ENCODE peak calls at places on chromosomes 4 and X, in ten cellular contexts. One of them, this sample, is unnamed.
A peak's percentile ranks its signal among the peaks of the same experiment; 100 is the strongest.

GRCh38 chr4:37935026-37935425 is 25.2 kb upstream of the PTTG2 start:
- DNase-seq in A549: no peak
- DNase-seq in GM20000: no peak
- DNase-seq in AG04450: no peak
- DNase-seq in progenitor cell of endocrine pancreas: no peak
- DNase-seq in epithelial cell of esophagus: no peak
- DNase-seq in fibroblast of pulmonary artery: no peak
- DNase-seq in WERI-Rb-1: no peak
- DNase-seq in ovary: no peak
- DNase-seq in foreskin fibroblast: no peak
- DNase-seq in this sample: no peak

GRCh38 chr4:148065069-148065468 is 333.2 kb downstream of the ARHGAP10 start:
- DNase-seq in A549: no peak
- DNase-seq in GM20000: no peak
- DNase-seq in AG04450: peak; percentile 54
- DNase-seq in progenitor cell of endocrine pancreas: no peak
- DNase-seq in epithelial cell of esophagus: peak; percentile 25
- DNase-seq in fibroblast of pulmonary artery: peak; percentile 77
- DNase-seq in WERI-Rb-1: no peak
- DNase-seq in ovary: peak; percentile 47
- DNase-seq in foreskin fibroblast: peak; percentile 69
- DNase-seq in this sample: peak; percentile 39

GRCh38 chr4:39698424-39699009 is 581 bp downstream of the UBE2K start:
- DNase-seq in A549: no peak
- DNase-seq in GM20000: no peak
- DNase-seq in AG04450: no peak
- DNase-seq in progenitor cell of endocrine pancreas: peak; percentile 34
- DNase-seq in epithelial cell of esophagus: peak; percentile 47
- DNase-seq in fibroblast of pulmonary artery: no peak
- DNase-seq in WERI-Rb-1: peak; percentile 74
- DNase-seq in ovary: peak; percentile 48
- DNase-seq in foreskin fibroblast: no peak
- DNase-seq in this sample: no peak

GRCh38 chrX:87661761-87662160 is 144.2 kb downstream of the KLHL4 start:
- DNase-seq in A549: no peak
- DNase-seq in GM20000: no peak
- DNase-seq in AG04450: no peak
- DNase-seq in progenitor cell of endocrine pancreas: no peak
- DNase-seq in epithelial cell of esophagus: no peak
- DNase-seq in fibroblast of pulmonary artery: peak; percentile 11
- DNase-seq in WERI-Rb-1: no peak
- DNase-seq in ovary: no peak
- DNase-seq in foreskin fibroblast: no peak
- DNase-seq in this sample: no peak

GRCh38 chr4:85445058-85445639 is 29.8 kb upstream of the ARHGAP24 start:
- DNase-seq in A549: no peak
- DNase-seq in GM20000: no peak
- DNase-seq in AG04450: no peak
- DNase-seq in progenitor cell of endocrine pancreas: no peak
- DNase-seq in epithelial cell of esophagus: no peak
- DNase-seq in fibroblast of pulmonary artery: peak; percentile 18
- DNase-seq in WERI-Rb-1: no peak
- DNase-seq in ovary: no peak
- DNase-seq in foreskin fibroblast: no peak
- DNase-seq in this sample: no peak

GRCh38 chr4:61753739-61754138 is 553.6 kb downstream of the ADGRL3 start:
- DNase-seq in A549: no peak
- DNase-seq in GM20000: no peak
- DNase-seq in AG04450: no peak
- DNase-seq in progenitor cell of endocrine pancreas: no peak
- DNase-seq in epithelial cell of esophagus: no peak
- DNase-seq in fibroblast of pulmonary artery: no peak
- DNase-seq in WERI-Rb-1: no peak
- DNase-seq in ovary: no peak
- DNase-seq in foreskin fibroblast: no peak
- DNase-seq in this sample: no peak

GRCh38 chr4:183945741-183946140 is 40.6 kb downstream of the STOX2 start:
- DNase-seq in A549: no peak
- DNase-seq in GM20000: no peak
- DNase-seq in AG04450: no peak
- DNase-seq in progenitor cell of endocrine pancreas: no peak
- DNase-seq in epithelial cell of esophagus: no peak
- DNase-seq in fibroblast of pulmonary artery: no peak
- DNase-seq in WERI-Rb-1: no peak
- DNase-seq in ovary: no peak
- DNase-seq in foreskin fibroblast: no peak
- DNase-seq in this sample: no peak

GRCh38 chr4:163243297-163243981 is 76.7 kb upstream of the NAF1 start:
- DNase-seq in A549: no peak
- DNase-seq in GM20000: no peak
- DNase-seq in AG04450: no peak
- DNase-seq in progenitor cell of endocrine pancreas: no peak
- DNase-seq in epithelial cell of esophagus: no peak
- DNase-seq in fibroblast of pulmonary artery: no peak
- DNase-seq in WERI-Rb-1: no peak
- DNase-seq in ovary: no peak
- DNase-seq in foreskin fibroblast: no peak
- DNase-seq in this sample: no peak

GRCh38 chr4:165199722-165200121 is 7.6 kb upstream of the KLHL2 start:
- DNase-seq in A549: no peak
- DNase-seq in GM20000: no peak
- DNase-seq in AG04450: no peak
- DNase-seq in progenitor cell of endocrine pancreas: no peak
- DNase-seq in epithelial cell of esophagus: peak; percentile 84
- DNase-seq in fibroblast of pulmonary artery: no peak
- DNase-seq in WERI-Rb-1: no peak
- DNase-seq in ovary: no peak
- DNase-seq in foreskin fibroblast: no peak
- DNase-seq in this sample: no peak

GRCh38 chrX:118208476-118208875 is 91.9 kb upstream of the KLHL13 start:
- DNase-seq in A549: no peak
- DNase-seq in GM20000: no peak
- DNase-seq in AG04450: no peak
- DNase-seq in progenitor cell of endocrine pancreas: no peak
- DNase-seq in epithelial cell of esophagus: no peak
- DNase-seq in fibroblast of pulmonary artery: no peak
- DNase-seq in WERI-Rb-1: no peak
- DNase-seq in ovary: no peak
- DNase-seq in foreskin fibroblast: no peak
- DNase-seq in this sample: no peak

GRCh38 chr4:156378053-156378665 is 424.5 kb upstream of the CTSO start:
- DNase-seq in A549: peak; percentile 14
- DNase-seq in GM20000: peak; percentile 34
- DNase-seq in AG04450: peak; percentile 54
- DNase-seq in progenitor cell of endocrine pancreas: no peak
- DNase-seq in epithelial cell of esophagus: peak; percentile 53
- DNase-seq in fibroblast of pulmonary artery: peak; percentile 79
- DNase-seq in WERI-Rb-1: peak; percentile 59
- DNase-seq in ovary: no peak
- DNase-seq in foreskin fibroblast: no peak
- DNase-seq in this sample: no peak

GRCh38 chrX:120755066-120755846 is 120.4 kb downstream of the CT47B1 start:
- DNase-seq in A549: no peak
- DNase-seq in GM20000: peak; percentile 18
- DNase-seq in AG04450: no peak
- DNase-seq in progenitor cell of endocrine pancreas: no peak
- DNase-seq in epithelial cell of esophagus: no peak
- DNase-seq in fibroblast of pulmonary artery: no peak
- DNase-seq in WERI-Rb-1: no peak
- DNase-seq in ovary: no peak
- DNase-seq in foreskin fibroblast: no peak
- DNase-seq in this sample: no peak

GRCh38 chr4:173252024-173252935 is 81.9 kb downstream of the HMGB2 start:
- DNase-seq in A549: peak; percentile 72
- DNase-seq in GM20000: peak; percentile 45
- DNase-seq in AG04450: peak; percentile 98
- DNase-seq in progenitor cell of endocrine pancreas: no peak
- DNase-seq in epithelial cell of esophagus: peak; percentile 97
- DNase-seq in fibroblast of pulmonary artery: peak; percentile 97
- DNase-seq in WERI-Rb-1: no peak
- DNase-seq in ovary: peak; percentile 50
- DNase-seq in foreskin fibroblast: peak; percentile 97
- DNase-seq in this sample: peak; percentile 56

GRCh38 chrX:40153335-40154221 is 55.8 kb upstream of the BCOR start:
- DNase-seq in A549: peak; percentile 41
- DNase-seq in GM20000: peak; percentile 83
- DNase-seq in AG04450: no peak
- DNase-seq in progenitor cell of endocrine pancreas: no peak
- DNase-seq in epithelial cell of esophagus: no peak
- DNase-seq in fibroblast of pulmonary artery: peak; percentile 44
- DNase-seq in WERI-Rb-1: peak; percentile 50
- DNase-seq in ovary: peak; percentile 51
- DNase-seq in foreskin fibroblast: no peak
- DNase-seq in this sample: no peak
- TF ChIP-seq CTCF in A549: peak; percentile 14
- TF ChIP-seq CTCF in GM20000: no peak
- TF ChIP-seq CTCF in AG04450: no peak
- TF ChIP-seq CTCF in progenitor cell of endocrine pancreas: no peak
- TF ChIP-seq CTCF in epithelial cell of esophagus: no peak
- TF ChIP-seq CTCF in fibroblast of pulmonary artery: no peak
- TF ChIP-seq CTCF in WERI-Rb-1: no peak
- TF ChIP-seq CTCF in ovary: no peak
- TF ChIP-seq CTCF in foreskin fibroblast: no peak
- TF ChIP-seq CTCF in this sample: no peak

DNA sequence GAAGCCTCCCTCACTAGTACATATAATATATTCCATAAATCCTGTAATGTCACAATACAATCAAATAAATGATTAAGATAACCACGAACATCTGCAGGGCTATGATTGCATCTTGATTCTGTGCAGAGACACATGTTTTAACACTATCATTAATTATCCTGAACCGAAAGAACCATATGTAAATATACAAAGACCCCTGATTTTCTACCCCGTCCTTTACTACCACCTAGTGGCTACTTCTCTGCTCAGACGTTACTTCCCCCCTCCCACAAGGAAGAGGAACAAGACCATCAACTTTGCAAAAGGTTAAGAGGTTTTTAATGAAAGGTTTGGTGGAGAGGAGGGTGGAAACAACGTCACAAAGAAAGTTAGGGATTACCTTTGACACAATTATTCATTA is 134.0 kb downstream of the COL4A6 start:
- DNase-seq in A549: no peak
- DNase-seq in GM20000: peak; percentile 1
- DNase-seq in AG04450: no peak
- DNase-seq in progenitor cell of endocrine pancreas: no peak
- DNase-seq in epithelial cell of esophagus: no peak
- DNase-seq in fibroblast of pulmonary artery: peak; percentile 50
- DNase-seq in WERI-Rb-1: no peak
- DNase-seq in ovary: no peak
- DNase-seq in foreskin fibroblast: no peak
- DNase-seq in this sample: no peak
- TF ChIP-seq CTCF in A549: peak; percentile 37
- TF ChIP-seq CTCF in GM20000: no peak
- TF ChIP-seq CTCF in AG04450: peak; percentile 63
- TF ChIP-seq CTCF in progenitor cell of endocrine pancreas: peak; percentile 61
- TF ChIP-seq CTCF in epithelial cell of esophagus: peak; percentile 50
- TF ChIP-seq CTCF in fibroblast of pulmonary artery: peak; percentile 58
- TF ChIP-seq CTCF in WERI-Rb-1: peak; percentile 22
- TF ChIP-seq CTCF in ovary: no peak
- TF ChIP-seq CTCF in foreskin fibroblast: no peak
- TF ChIP-seq CTCF in this sample: peak; percentile 29

GRCh38 chrX:47500541-47500940 is 17.5 kb upstream of the ZNF41 start:
- DNase-seq in A549: no peak
- DNase-seq in GM20000: no peak
- DNase-seq in AG04450: no peak
- DNase-seq in progenitor cell of endocrine pancreas: no peak
- DNase-seq in epithelial cell of esophagus: no peak
- DNase-seq in fibroblast of pulmonary artery: no peak
- DNase-seq in WERI-Rb-1: no peak
- DNase-seq in ovary: no peak
- DNase-seq in foreskin fibroblast: no peak
- DNase-seq in this sample: no peak

GRCh38 chrX:47499291-47499690 is 16.3 kb upstream of the ZNF41 start:
- DNase-seq in A549: no peak
- DNase-seq in GM20000: no peak
- DNase-seq in AG04450: no peak
- DNase-seq in progenitor cell of endocrine pancreas: no peak
- DNase-seq in epithelial cell of esophagus: no peak
- DNase-seq in fibroblast of pulmonary artery: no peak
- DNase-seq in WERI-Rb-1: no peak
- DNase-seq in ovary: no peak
- DNase-seq in foreskin fibroblast: no peak
- DNase-seq in this sample: no peak

GRCh38 chrX:47501226-47502071 is 18.4 kb upstream of the ZNF41 start:
- DNase-seq in A549: no peak
- DNase-seq in GM20000: no peak
- DNase-seq in AG04450: no peak
- DNase-seq in progenitor cell of endocrine pancreas: no peak
- DNase-seq in epithelial cell of esophagus: no peak
- DNase-seq in fibroblast of pulmonary artery: peak; percentile 38
- DNase-seq in WERI-Rb-1: no peak
- DNase-seq in ovary: no peak
- DNase-seq in foreskin fibroblast: peak; percentile 66
- DNase-seq in this sample: no peak

GRCh38 chrX:47498411-47498810 is 15.4 kb upstream of the ZNF41 start:
- DNase-seq in A549: no peak
- DNase-seq in GM20000: no peak
- DNase-seq in AG04450: no peak
- DNase-seq in progenitor cell of endocrine pancreas: no peak
- DNase-seq in epithelial cell of esophagus: no peak
- DNase-seq in fibroblast of pulmonary artery: no peak
- DNase-seq in WERI-Rb-1: no peak
- DNase-seq in ovary: no peak
- DNase-seq in foreskin fibroblast: no peak
- DNase-seq in this sample: no peak

GRCh38 chrX:47497274-47497673 is 14.3 kb upstream of the ZNF41 start:
- DNase-seq in A549: peak; percentile 5
- DNase-seq in GM20000: no peak
- DNase-seq in AG04450: no peak
- DNase-seq in progenitor cell of endocrine pancreas: no peak
- DNase-seq in epithelial cell of esophagus: peak; percentile 32
- DNase-seq in fibroblast of pulmonary artery: peak; percentile 57
- DNase-seq in WERI-Rb-1: no peak
- DNase-seq in ovary: no peak
- DNase-seq in foreskin fibroblast: no peak
- DNase-seq in this sample: no peak
- TF ChIP-seq CTCF in A549: peak; percentile 40
- TF ChIP-seq CTCF in GM20000: no peak
- TF ChIP-seq CTCF in AG04450: peak; percentile 57
- TF ChIP-seq CTCF in progenitor cell of endocrine pancreas: peak; percentile 30
- TF ChIP-seq CTCF in epithelial cell of esophagus: peak; percentile 38
- TF ChIP-seq CTCF in fibroblast of pulmonary artery: peak; percentile 48
- TF ChIP-seq CTCF in WERI-Rb-1: peak; percentile 36
- TF ChIP-seq CTCF in ovary: no peak
- TF ChIP-seq CTCF in foreskin fibroblast: peak; percentile 34
- TF ChIP-seq CTCF in this sample: peak; percentile 46

DNA sequence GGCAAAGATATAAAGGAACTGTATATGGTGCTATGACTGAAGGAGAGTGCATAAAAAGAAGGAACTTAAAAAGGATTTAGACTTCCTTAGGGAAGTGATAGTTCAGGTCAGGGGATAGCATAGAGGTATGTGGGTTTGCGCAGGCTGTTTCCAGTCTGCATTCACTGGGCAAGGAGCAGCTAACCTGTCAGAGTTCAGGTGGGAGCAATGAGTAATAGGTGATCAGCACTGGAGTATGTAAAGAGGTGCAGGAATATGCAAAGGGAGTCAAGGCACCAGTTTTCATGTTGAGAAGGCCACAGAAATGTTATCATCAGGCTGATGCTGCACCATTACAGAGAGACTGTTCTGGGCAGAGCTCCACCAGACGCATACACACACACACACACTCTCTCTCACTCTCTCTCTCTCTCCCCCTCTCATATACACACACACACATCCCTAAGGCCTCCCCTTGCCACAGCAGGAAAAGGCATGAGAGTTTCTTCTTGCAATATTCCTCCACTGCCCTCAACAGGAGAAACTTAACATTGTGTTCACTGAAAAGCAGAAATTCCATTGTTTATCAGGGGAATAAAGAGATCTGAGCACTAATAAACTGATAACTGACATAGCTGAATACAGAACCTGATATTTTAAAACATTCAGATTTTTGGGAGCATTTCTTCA is 256.4 kb upstream of the GRID2 start:
- DNase-seq in A549: peak; percentile 0
- DNase-seq in GM20000: no peak
- DNase-seq in AG04450: no peak
- DNase-seq in progenitor cell of endocrine pancreas: no peak
- DNase-seq in epithelial cell of esophagus: peak; percentile 14
- DNase-seq in fibroblast of pulmonary artery: peak; percentile 91
- DNase-seq in WERI-Rb-1: no peak
- DNase-seq in ovary: no peak
- DNase-seq in foreskin fibroblast: no peak
- DNase-seq in this sample: no peak
- TF ChIP-seq CTCF in A549: no peak
- TF ChIP-seq CTCF in GM20000: no peak
- TF ChIP-seq CTCF in AG04450: no peak
- TF ChIP-seq CTCF in progenitor cell of endocrine pancreas: peak; percentile 44
- TF ChIP-seq CTCF in epithelial cell of esophagus: peak; percentile 9
- TF ChIP-seq CTCF in fibroblast of pulmonary artery: peak; percentile 63
- TF ChIP-seq CTCF in WERI-Rb-1: no peak
- TF ChIP-seq CTCF in ovary: no peak
- TF ChIP-seq CTCF in foreskin fibroblast: no peak
- TF ChIP-seq CTCF in this sample: no peak

This sample was measured in AG09319.